ENCODE peak calls at places on chromosomes 2 and 18, in four cellular contexts. Z, Q, R and G are unnamed samples.

GRCh38 chr2:149561309-149561926 is 26.2 kb downstream of the MMADHC start:
- DNase-seq in Z (peak), Q (no peak), R (peak), G (peak)

GRCh38 chr2:30368258-30368657 is 78.8 kb upstream of the LCLAT1 start:
- DNase-seq in Z (no peak), Q (peak), R (peak), G (no peak)

GRCh38 chr2:109351164-109351756 is 222.3 kb downstream of the SH3RF3 start:
- DNase-seq in Z (no peak), Q (peak), R (no peak), G (no peak)

GRCh38 chr2:236715077-236715476 is 145.5 kb downstream of the ACKR3 start:
- DNase-seq in Z (no peak), Q (no peak), R (no peak), G (no peak)

GRCh38 chr2:42047488-42048317 is at the start of gene PKDCC:
- DNase-seq in Z (peak), Q (peak), R (peak), G (no peak)

GRCh38 chr2:217713395-217714267 is 289.2 kb downstream of the TNS1 start:
- DNase-seq in Z (peak), Q (peak), R (peak), G (peak)

GRCh38 chr2:151777487-151777886 is 43.2 kb upstream of the NEB start:
- DNase-seq in Z (no peak), Q (no peak), R (no peak), G (no peak)

GRCh38 chr2:177660742-177661141 is 268.2 kb downstream of the AGPS start:
- DNase-seq in Z (no peak), Q (no peak), R (no peak), G (no peak)

GRCh38 chr2:39664898-39665591 is 672 bp upstream of the TMEM178A start:
- DNase-seq in Z (no peak), Q (no peak), R (no peak), G (no peak)

GRCh38 chr2:4188561-4188960 is 485.2 kb downstream of the DCDC2C start:
- DNase-seq in Z (no peak), Q (no peak), R (no peak), G (no peak)

GRCh38 chr2:174750923-174751441 is 13.3 kb downstream of the CHRNA1 start:
- DNase-seq in Z (no peak), Q (no peak), R (no peak), G (no peak)

GRCh38 chr2:172404824-172405223 is 22.6 kb upstream of the ITGA6 start:
- DNase-seq in Z (peak), Q (no peak), R (peak), G (no peak)

GRCh38 chr2:236106761-236107160 is 61.4 kb downstream of the GBX2 start:
- DNase-seq in Z (no peak), Q (no peak), R (no peak), G (no peak)

GRCh38 chr2:176491172-176491904 is 222.1 kb downstream of the MTX2 start:
- DNase-seq in Z (no peak), Q (peak), R (peak), G (no peak)

GRCh38 chr2:96962567-96963203 is 23.7 kb downstream of the FAM178B start:
- DNase-seq in Z (no peak), Q (no peak), R (no peak), G (no peak)

GRCh38 chr18:22933206-22933957 is at the start of gene RBBP8:
- DNase-seq in Z (peak), Q (peak), R (peak), G (peak)